ENCODE peak calls at places on chromosome 4, in five cellular contexts. C, Y, I, P and L are unnamed samples.

GRCh38 chr4:156329779-156330178 is 376.1 kb upstream of the CTSO start:
- DNase-seq in I (no peak), P (peak; percentile 49), Y (no peak), C (no peak), L (no peak)

GRCh38 chr4:119646347-119647071 is 17.9 kb upstream of the PDE5A start:
- DNase-seq in I (no peak), P (peak; percentile 23), Y (no peak), C (peak; percentile 34), L (no peak)

GRCh38 chr4:108901271-108901670 is 138.4 kb upstream of the ETNPPL start:
- DNase-seq in Y (no peak), C (no peak), I (no peak), P (no peak), L (no peak)

GRCh38 chr4:40897557-40898203 is 147.9 kb downstream of the NSUN7 start:
- DNase-seq in P (no peak), C (peak; percentile 62), I (peak; percentile 74), Y (no peak), L (peak; percentile 89)

GRCh38 chr4:15695240-15695699 is 7.6 kb upstream of the BST1 start:
- DNase-seq in C (no peak), P (peak; percentile 90), I (peak; percentile 43), Y (peak; percentile 96), L (no peak)

GRCh38 chr4:8110071-8110986 is 48.3 kb downstream of the ABLIM2 start:
- DNase-seq in I (no peak), Y (no peak), P (no peak), C (no peak), L (no peak)

GRCh38 chr4:1517592-1518411 is 111.6 kb upstream of the NKX1-1 start:
- DNase-seq in I (no peak), Y (no peak), P (no peak), C (no peak), L (peak; percentile 56)

GRCh38 chr4:65917486-65917885 is 247.2 kb upstream of the EPHA5 start:
- DNase-seq in Y (no peak), P (no peak), C (no peak), I (no peak), L (no peak)

GRCh38 chr4:119735136-119735770 is 106.6 kb upstream of the PDE5A start:
- DNase-seq in C (no peak), P (peak; percentile 91), Y (peak; percentile 93), I (peak; percentile 4), L (no peak)

GRCh38 chr4:139036885-139037284 is 21.3 kb downstream of the NOCT start:
- DNase-seq in Y (no peak), I (no peak), C (no peak), P (no peak), L (no peak)

GRCh38 chr4:150779707-150780106 is 197.8 kb downstream of the MAB21L2 start:
- DNase-seq in Y (no peak), I (no peak), C (no peak), P (no peak), L (no peak)

GRCh38 chr4:673349-674091 is 556 bp downstream of the ATP5ME start:
- DNase-seq in I (peak; percentile 21), Y (no peak), C (peak; percentile 61), P (no peak), L (peak; percentile 93)

GRCh38 chr4:37324526-37324925 is 80.0 kb downstream of the NWD2 start:
- DNase-seq in I (no peak), P (no peak), Y (no peak), C (no peak), L (no peak)

GRCh38 chr4:124530464-124531077 is 182.0 kb downstream of the ANKRD50 start:
- DNase-seq in C (no peak), I (no peak), P (peak; percentile 51), Y (no peak), L (no peak)

GRCh38 chr4:5882947-5883346 is 9.9 kb downstream of the CRMP1 start:
- DNase-seq in I (no peak), C (no peak), Y (no peak), P (no peak), L (no peak)

GRCh38 chr4:6032249-6033244 is 14.3 kb upstream of the C4orf50 start:
- DNase-seq in Y (no peak), P (no peak), C (no peak), I (no peak), L (no peak)

GRCh38 chr4:139246166-139246565 is 33.9 kb downstream of the MGARP start:
- DNase-seq in P (no peak), Y (no peak), I (no peak), C (no peak), L (no peak)

GRCh38 chr4:7096264-7096663 is 28.4 kb upstream of the GRPEL1 start:
- DNase-seq in C (no peak), I (no peak), P (no peak), Y (no peak), L (no peak)

GRCh38 chr4:144399927-144400326 is 246.0 kb upstream of the HHIP start:
- DNase-seq in P (peak; percentile 83), Y (peak; percentile 38), C (no peak), I (peak; percentile 83), L (no peak)

GRCh38 chr4:175511861-175512260 is 300.2 kb downstream of the GPM6A start:
- DNase-seq in Y (no peak), I (no peak), C (no peak), P (no peak), L (no peak)

DNA sequence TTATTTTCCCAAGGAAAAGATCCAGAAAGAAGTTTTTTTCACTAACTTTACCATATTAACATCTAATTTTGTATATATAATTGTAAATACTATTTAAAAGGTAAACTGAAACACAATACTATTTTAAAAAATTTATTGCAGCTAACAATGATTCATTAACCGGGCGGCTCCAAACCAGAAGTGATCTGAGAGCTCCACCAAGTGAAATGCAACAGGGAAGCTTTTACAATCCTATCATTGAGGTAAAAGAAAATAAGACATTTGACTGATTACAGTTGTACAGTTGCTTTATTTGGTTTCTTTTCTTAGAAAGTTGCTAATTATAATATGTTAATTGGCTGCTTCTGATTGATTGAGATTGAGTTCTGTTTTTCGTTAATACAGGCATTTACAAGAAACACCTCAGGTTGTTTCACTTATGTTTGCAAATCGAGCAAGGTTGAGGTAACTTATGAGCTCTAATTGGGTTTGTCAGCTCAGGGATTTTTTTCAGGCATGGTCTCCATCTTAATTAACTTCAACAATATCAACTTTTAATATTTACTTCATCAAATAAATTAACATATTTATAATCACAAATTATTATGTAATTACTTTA is 220.2 kb upstream of the UGT8 start:
- DNase-seq in I (peak; percentile 37), Y (no peak), C (no peak), P (peak; percentile 39), L (no peak)
- TF ChIP-seq CTCF in I (no peak), Y (peak; percentile 48), C (peak; percentile 47), P (peak; percentile 78), L (no peak)

DNA sequence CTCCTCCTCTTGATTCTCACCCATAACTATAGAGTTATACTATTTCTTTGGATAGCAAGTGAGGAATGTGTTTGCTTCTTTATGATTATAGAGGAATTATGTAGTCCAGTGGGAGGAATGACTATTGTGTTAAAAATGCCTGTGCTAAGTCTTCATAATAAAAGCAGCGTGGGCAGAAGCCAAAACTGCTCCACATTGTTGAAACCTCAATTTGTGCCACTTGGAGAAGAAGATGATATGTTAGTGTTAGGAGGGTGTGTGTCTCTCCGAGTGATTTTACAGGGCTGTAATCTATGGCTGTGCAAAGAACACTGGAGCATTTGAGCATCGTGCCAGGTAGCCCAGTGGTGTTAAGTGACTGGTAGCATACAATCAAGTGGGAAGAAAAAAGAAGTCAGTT is 74.3 kb downstream of the FRAS1 start:
- DNase-seq in I (no peak), C (no peak), Y (no peak), P (peak; percentile 45), L (no peak)
- H3K4me3 ChIP-seq in I (no peak overlapping the region), C (no peak overlapping the region), Y (no peak overlapping the region), P (no peak overlapping the region), L (no peak overlapping the region)

GRCh38 chr4:78166582-78166981 is 109.5 kb downstream of the FRAS1 start:
- DNase-seq in Y (no peak), C (no peak), I (no peak), P (no peak), L (no peak)

GRCh38 chr4:78165758-78166157 is 108.6 kb downstream of the FRAS1 start:
- DNase-seq in I (no peak), P (no peak), Y (no peak), C (no peak), L (no peak)

GRCh38 chr4:78169728-78170127 is 112.6 kb downstream of the FRAS1 start:
- DNase-seq in Y (no peak), I (no peak), P (no peak), C (no peak), L (no peak)

GRCh38 chr4:78167510-78167909 is 110.4 kb downstream of the FRAS1 start:
- DNase-seq in P (no peak), C (no peak), I (no peak), Y (no peak), L (no peak)

GRCh38 chr4:78168029-78168428 is 110.9 kb downstream of the FRAS1 start:
- DNase-seq in I (no peak), Y (no peak), P (no peak), C (no peak), L (no peak)
- TF ChIP-seq CTCF in I (no peak), Y (no peak), P (no peak), C (no peak), L (no peak)

GRCh38 chr4:169619958-169620845 is at the start of gene CLCN3:
- DNase-seq in Y (peak; percentile 61), I (peak; percentile 98), C (peak; percentile 98), P (peak; percentile 98), L (peak; percentile 100)

GRCh38 chr4:169619518-169619957 is 840 bp upstream of the CLCN3 start:
- DNase-seq in I (peak; percentile 73), P (peak; percentile 43), Y (no peak), C (no peak), L (peak; percentile 80)

GRCh38 chr4:169620846-169621228 is 459 bp downstream of the CLCN3 start:
- DNase-seq in I (peak; percentile 64), C (no peak), P (no peak), Y (no peak), L (no peak)

GRCh38 chr4:169618986-169619385 is 1.4 kb upstream of the CLCN3 start:
- DNase-seq in P (no peak), C (no peak), Y (no peak), I (no peak), L (no peak)

GRCh38 chr4:169621754-169622481 is 1.5 kb downstream of the CLCN3 start:
- DNase-seq in C (no peak), P (peak; percentile 52), I (peak; percentile 81), Y (no peak), L (no peak)
- H3K4me3 ChIP-seq in C (peak overlapping the region; percentile 76), P (peak overlapping the region; percentile 89), I (peak overlapping the region; percentile 91), Y (peak overlapping the region; percentile 90), L (peak overlapping the region; percentile 58)